ENCODE peak calls at places on chromosome 19, in four cellular contexts. F, V, C and Q are unnamed samples.

GRCh38 chr19:39174142-39174541 is 22.6 kb upstream of the NCCRP1 start:
- DNase-seq in F (no peak), C (no peak), V (no peak), Q (no peak)

GRCh38 chr19:28634837-28635236 is 578.1 kb downstream of the UQCRFS1 start:
- DNase-seq in V (no peak), F (no peak), C (no peak), Q (no peak)

GRCh38 chr19:39506944-39507714 is 7.8 kb upstream of the SELENOV start:
- DNase-seq in V (no peak), F (peak), C (peak), Q (no peak)

GRCh38 chr19:690203-690602 is 5.0 kb downstream of the PRSS57 start:
- DNase-seq in C (no peak), F (no peak), V (no peak), Q (no peak)

GRCh38 chr19:8094336-8094735 is 41.8 kb downstream of the CCL25 start:
- DNase-seq in C (no peak), F (no peak), V (no peak), Q (no peak)

GRCh38 chr19:10871711-10872550 is 578 bp downstream of the CARM1 start:
- DNase-seq in V (no peak), C (peak), F (no peak), Q (no peak)

GRCh38 chr19:37303591-37304171 is 67.2 kb upstream of the ZNF527 start:
- DNase-seq in F (no peak), V (no peak), C (no peak), Q (no peak)

GRCh38 chr19:827710-828321 is at the start of gene AZU1:
- DNase-seq in V (no peak), C (no peak), F (peak), Q (no peak)

GRCh38 chr19:6232567-6232966 is 47.2 kb downstream of the MLLT1 start:
- DNase-seq in V (no peak), C (no peak), F (no peak), Q (peak)

GRCh38 chr19:3036119-3036794 is 7.2 kb upstream of the TLE2 start:
- DNase-seq in C (peak), F (peak), V (peak), Q (peak)

GRCh38 chr19:22199171-22199570 is 2.4 kb upstream of the ZNF676 start:
- DNase-seq in C (no peak), F (no peak), V (no peak), Q (no peak)

GRCh38 chr19:45515081-45515624 is 7.9 kb downstream of the VASP start:
- DNase-seq in C (no peak), F (peak), V (no peak), Q (no peak)

GRCh38 chr19:12330340-12330739 is 3.1 kb downstream of the ZNF563 start:
- DNase-seq in F (no peak), C (no peak), V (no peak), Q (no peak)

GRCh38 chr19:12331211-12331941 is 2.1 kb downstream of the ZNF563 start:
- DNase-seq in V (no peak), C (no peak), F (no peak), Q (no peak)

GRCh38 chr19:12325690-12326089 is 7.7 kb downstream of the ZNF563 start:
- DNase-seq in C (no peak), V (no peak), F (no peak), Q (no peak)
- TF ChIP-seq CTCF in C (no peak), V (no peak), F (no peak), Q (no peak)

GRCh38 chr19:17488593-17489391 is 18.5 kb downstream of the SLC27A1 start:
- DNase-seq in V (no peak), C (peak), F (no peak), Q (no peak)
- TF ChIP-seq CTCF in V (no peak), C (no peak), F (no peak), Q (no peak)

DNA sequence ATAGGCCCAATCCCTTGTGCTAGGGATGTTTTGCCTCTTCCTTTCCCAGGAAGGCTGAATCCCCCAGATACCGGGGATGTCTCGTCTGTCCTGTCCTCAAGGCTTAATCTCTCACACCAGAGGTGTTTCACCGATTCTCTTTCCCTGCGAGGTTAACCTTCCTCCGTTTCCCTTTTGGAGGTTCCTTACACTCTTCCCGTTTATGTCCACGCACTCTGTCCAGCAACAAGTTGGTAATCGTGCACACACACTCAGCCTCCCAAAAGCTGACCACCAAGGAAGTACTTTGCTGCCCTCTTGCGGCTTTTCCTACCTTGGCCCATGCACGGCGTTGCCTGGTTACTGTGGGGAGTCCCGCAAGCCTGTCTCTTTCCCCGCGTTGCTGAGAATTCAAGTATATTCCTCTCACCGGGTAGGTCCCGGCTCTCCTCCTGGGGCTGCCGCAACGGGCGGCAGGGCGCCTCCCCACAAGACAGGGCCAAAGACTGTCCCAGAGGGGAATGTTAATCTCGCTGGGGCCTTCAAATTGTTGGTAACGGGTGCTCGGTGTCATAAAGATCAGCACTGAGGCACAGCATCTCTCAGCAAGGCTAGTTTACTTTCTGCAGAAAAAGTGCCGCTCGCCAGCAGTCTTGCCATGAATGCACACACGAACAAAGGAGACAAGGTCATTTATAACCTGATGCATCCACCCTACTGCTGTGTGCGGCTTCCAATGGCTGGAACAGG is 36.7 kb upstream of the CD177 start:
- DNase-seq in V (no peak), C (no peak), F (no peak), Q (no peak)
- TF ChIP-seq CTCF in V (no peak), C (no peak), F (no peak), Q (peak)

GRCh38 chr19:35075202-35076025 is 33.9 kb downstream of the HPN start:
- DNase-seq in V (no peak), C (no peak), F (no peak), Q (no peak)

GRCh38 chr19:35076026-35076370 is 34.5 kb downstream of the HPN start:
- DNase-seq in V (no peak), C (no peak), F (no peak), Q (no peak)

GRCh38 chr19:35073516-35073915 is 32.0 kb downstream of the HPN start:
- DNase-seq in F (no peak), V (no peak), C (no peak), Q (no peak)

GRCh38 chr19:35074426-35075201 is 33.1 kb downstream of the HPN start:
- DNase-seq in C (no peak), V (no peak), F (no peak), Q (no peak)

GRCh38 chr19:35073941-35074340 is 32.4 kb downstream of the HPN start:
- DNase-seq in C (no peak), V (no peak), F (no peak), Q (no peak)
- TF ChIP-seq CTCF in C (no peak), V (no peak), F (no peak), Q (no peak)

GRCh38 chr19:1944088-1944915 is 3.3 kb downstream of the CSNK1G2 start:
- DNase-seq in F (peak), C (no peak), V (no peak), Q (no peak)

GRCh38 chr19:1942078-1942933 is 1.3 kb downstream of the CSNK1G2 start:
- DNase-seq in F (peak), V (peak), C (peak), Q (no peak)

GRCh38 chr19:1942934-1943555 is 2.1 kb downstream of the CSNK1G2 start:
- DNase-seq in V (no peak), F (no peak), C (no peak), Q (no peak)

GRCh38 chr19:1943661-1944087 is 2.7 kb downstream of the CSNK1G2 start:
- DNase-seq in C (no peak), F (no peak), V (no peak), Q (no peak)

GRCh38 chr19:1941146-1942077 is at the start of gene CSNK1G2:
- DNase-seq in F (no peak), C (no peak), V (no peak), Q (no peak)
- TF ChIP-seq CTCF in F (no peak), C (no peak), V (no peak), Q (no peak)

DNA sequence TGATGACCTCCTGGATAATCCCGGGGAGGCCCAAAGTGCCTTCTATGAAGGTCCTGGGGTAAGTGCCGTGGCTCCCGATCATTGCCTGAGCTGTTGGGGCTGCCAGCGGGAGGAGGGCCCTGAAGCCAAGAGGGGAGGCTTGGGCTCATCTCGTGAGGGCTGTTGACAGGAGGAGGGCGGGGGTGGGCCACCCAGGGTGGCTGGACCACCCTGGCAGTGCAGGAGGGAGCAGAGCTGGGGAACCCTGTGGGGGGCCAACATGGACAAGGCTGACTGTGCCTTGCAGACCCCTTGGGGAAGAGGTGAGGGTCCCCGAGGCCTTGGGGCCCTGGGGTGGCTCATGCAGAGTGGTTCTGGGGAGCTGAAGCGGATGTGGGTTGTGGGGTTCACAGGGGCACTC is 37.4 kb upstream of the EHD2 start:
- DNase-seq in F (no peak), C (no peak), V (no peak), Q (no peak)
- TF ChIP-seq CTCF in F (no peak), C (no peak), V (no peak), Q (no peak)

DNA sequence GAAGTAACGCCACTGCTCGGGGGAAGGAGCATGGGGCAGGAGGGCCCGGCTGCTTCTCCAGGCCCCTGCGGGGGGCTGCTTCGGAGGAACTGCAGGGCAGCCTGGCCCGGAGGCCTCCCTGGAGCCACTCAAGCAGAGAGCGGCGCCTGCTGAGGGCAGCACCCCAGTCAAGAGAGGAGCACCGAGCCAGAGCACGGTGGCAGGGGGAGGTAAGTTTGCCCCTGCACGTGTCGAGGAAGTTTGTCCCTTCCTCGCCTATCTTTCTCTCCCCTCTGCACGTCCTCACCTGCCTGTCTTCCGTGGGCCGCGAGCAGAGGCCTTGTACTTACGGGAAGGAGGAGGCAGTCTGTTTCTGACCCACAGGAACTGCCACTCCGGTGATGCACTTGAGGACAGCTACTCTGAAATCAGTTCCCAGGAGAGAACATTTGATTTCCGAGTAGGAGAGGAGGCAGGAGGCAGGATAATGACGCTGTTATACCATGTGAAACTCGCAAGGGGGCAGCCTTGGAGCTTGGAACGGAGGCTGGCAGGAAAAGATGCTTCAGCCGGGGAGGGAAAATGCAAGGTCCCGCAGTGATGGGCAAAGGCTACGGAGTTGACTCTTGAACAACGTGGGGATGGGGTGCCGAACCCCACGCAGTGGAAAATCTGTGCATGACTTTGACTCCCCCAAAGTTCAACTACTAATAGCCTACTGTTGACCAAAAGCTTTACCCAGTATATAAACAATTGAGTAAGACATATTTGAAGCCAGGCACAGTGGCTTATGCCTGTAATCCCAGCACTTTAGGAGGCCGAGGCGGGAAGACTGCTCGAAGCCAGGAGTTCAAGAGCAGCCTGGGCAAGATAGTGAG is 5.0 kb downstream of the FFAR1 start:
- DNase-seq in F (no peak), V (no peak), C (peak), Q (peak)
- TF ChIP-seq CTCF in F (peak), V (peak), C (peak), Q (peak)